ENCODE peak calls at places on chromosomes 1 and 21, in five cellular contexts. W is non-pigmented ciliary epithelial cell, G is neural crest cell, F is amniotic epithelial cell, R is brain microvascular endothelial cell. V is an unnamed sample.
A peak's percentile ranks its signal among the peaks of the same experiment; 100 is the strongest.

GRCh38 chr1:189500777-189501176 is 976.9 kb downstream of the BRINP3 start:
- DNase-seq in W (peak; percentile 18), G (no peak), F (no peak), R (no peak), V (peak; percentile 35)

GRCh38 chr1:87600848-87601247 is 272.2 kb downstream of the LMO4 start:
- DNase-seq in W (no peak), G (no peak), F (peak; percentile 11), R (no peak), V (no peak)

GRCh38 chr1:228853637-228854036 is 118.4 kb downstream of the RHOU start:
- DNase-seq in W (no peak), G (no peak), F (no peak), R (no peak), V (no peak)

GRCh38 chr1:81298321-81298720 is 502.4 kb upstream of the ADGRL2 start:
- DNase-seq in W (no peak), G (no peak), F (peak; percentile 71), R (no peak), V (no peak)

GRCh38 chr1:220910021-220910420 is 30.8 kb downstream of the HLX start:
- DNase-seq in W (no peak), G (no peak), F (no peak), R (no peak), V (no peak)

GRCh38 chr1:20725189-20726106 is 7.1 kb downstream of the SH2D5 start:
- DNase-seq in W (no peak), G (no peak), F (peak; percentile 50), R (peak; percentile 58), V (peak; percentile 63)

GRCh38 chr1:77540501-77541161 is 141.8 kb downstream of the ZZZ3 start:
- DNase-seq in W (no peak), G (no peak), F (peak; percentile 61), R (peak; percentile 43), V (peak; percentile 82)

GRCh38 chr1:193013005-193013404 is 46.2 kb downstream of the UCHL5 start:
- DNase-seq in W (peak; percentile 11), G (no peak), F (peak; percentile 87), R (peak; percentile 18), V (peak; percentile 82)

GRCh38 chr1:30916296-30916695 is 7.7 kb upstream of the SDC3 start:
- DNase-seq in W (no peak), G (no peak), F (no peak), R (no peak), V (no peak)

GRCh38 chr21:44297525-44298290 is 2.1 kb upstream of the PFKL start:
- DNase-seq in W (peak; percentile 44), G (peak; percentile 88), F (peak; percentile 72), R (peak; percentile 70), V (peak; percentile 80)

GRCh38 chr1:35316264-35316663 is 47.8 kb downstream of the ZMYM4 start:
- DNase-seq in W (no peak), G (no peak), F (no peak), R (no peak), V (no peak)

GRCh38 chr1:202107801-202108731 is 14.7 kb upstream of the GPR37L1 start:
- DNase-seq in W (no peak), G (no peak), F (no peak), R (no peak), V (no peak)

GRCh38 chr1:4615501-4615900 is 38.9 kb upstream of the AJAP1 start:
- DNase-seq in W (no peak), G (no peak), F (no peak), R (no peak), V (no peak)

GRCh38 chr1:115440733-115441132 is 102.7 kb upstream of the NGF start:
- DNase-seq in W (no peak), G (no peak), F (no peak), R (no peak), V (no peak)

GRCh38 chr1:116167625-116168276 is 56.6 kb downstream of the MAB21L3 start:
- DNase-seq in W (no peak), G (no peak), F (peak; percentile 31), R (no peak), V (peak; percentile 26)

GRCh38 chr1:173862769-173863223 is 5.0 kb downstream of the GAS5 start:
- DNase-seq in W (no peak), G (no peak), F (no peak), R (no peak), V (peak; percentile 16)

GRCh38 chr1:39835935-39836594 is 47.2 kb downstream of the TRIT1 start:
- DNase-seq in W (no peak), G (no peak), F (no peak), R (no peak), V (no peak)

GRCh38 chr21:26849428-26850115 is 4.4 kb upstream of the ADAMTS1 start:
- DNase-seq in W (no peak), G (no peak), F (peak; percentile 66), R (peak; percentile 37), V (peak; percentile 61)

GRCh38 chr1:163365186-163365585 is 43.4 kb downstream of the NUF2 start:
- DNase-seq in W (no peak), G (no peak), F (no peak), R (no peak), V (no peak)

GRCh38 chr1:10755977-10756521 is 40.4 kb downstream of the CASZ1 start:
- DNase-seq in W (no peak), G (no peak), F (peak; percentile 86), R (no peak), V (peak; percentile 15)

GRCh38 chr1:116498789-116499628 is 71.8 kb downstream of the CD58 start:
- DNase-seq in W (no peak), G (peak; percentile 77), F (peak; percentile 48), R (peak; percentile 66), V (peak; percentile 62)

GRCh38 chr21:14491269-14491681 is 54.8 kb downstream of the SAMSN1 start:
- DNase-seq in W (no peak), G (no peak), F (no peak), R (no peak), V (no peak)

GRCh38 chr1:228136908-228137307 is 3.2 kb upstream of the GUK1 start:
- DNase-seq in W (no peak), G (no peak), F (no peak), R (no peak), V (no peak)

GRCh38 chr21:25456672-25457071 is 150.6 kb downstream of the MRPL39 start:
- DNase-seq in W (no peak), G (no peak), F (peak; percentile 9), R (peak; percentile 67), V (peak; percentile 39)

GRCh38 chr1:240424740-240425464 is 187.1 kb downstream of the GREM2 start:
- DNase-seq in W (no peak), G (no peak), F (no peak), R (no peak), V (no peak)

GRCh38 chr1:202615501-202616354 is 94.5 kb downstream of the SYT2 start:
- DNase-seq in W (no peak), G (no peak), F (peak; percentile 47), R (peak; percentile 53), V (no peak)

GRCh38 chr1:209202826-209203439 is 380.6 kb upstream of the CAMK1G start:
- DNase-seq in W (no peak), G (peak; percentile 36), F (peak; percentile 51), R (peak; percentile 22), V (peak; percentile 62)

GRCh38 chr1:222754386-222755139 is 17.6 kb downstream of the FAM177B start:
- DNase-seq in W (peak; percentile 58), G (no peak), F (peak; percentile 93), R (peak; percentile 81), V (peak; percentile 96)

GRCh38 chr1:199404191-199404590 is 623.3 kb upstream of the NR5A2 start:
- DNase-seq in W (no peak), G (no peak), F (peak; percentile 7), R (peak; percentile 6), V (peak; percentile 9)

GRCh38 chr1:3533051-3534048 is 78.0 kb downstream of the MEGF6 start:
- DNase-seq in W (no peak), G (no peak), F (no peak), R (no peak), V (no peak)

GRCh38 chr1:203935286-203935685 is 73.9 kb downstream of the SNRPE start:
- DNase-seq in W (no peak), G (no peak), F (no peak), R (no peak), V (no peak)

GRCh38 chr1:2046953-2047748 is 3.1 kb upstream of the PRKCZ start:
- DNase-seq in W (no peak), G (no peak), F (no peak), R (no peak), V (no peak)

GRCh38 chr1:234324668-234325225 is 48.5 kb upstream of the COA6 start:
- DNase-seq in W (no peak), G (no peak), F (no peak), R (no peak), V (no peak)

GRCh38 chr1:15120251-15120945 is 33.1 kb upstream of the TMEM51 start:
- DNase-seq in W (no peak), G (no peak), F (no peak), R (no peak), V (no peak)

GRCh38 chr1:25019351-25020172 is 89.5 kb upstream of the RUNX3 start:
- DNase-seq in W (no peak), G (no peak), F (no peak), R (no peak), V (no peak)

GRCh38 chr1:61318319-61319125 is 236.2 kb downstream of the NFIA start:
- DNase-seq in W (no peak), G (no peak), F (peak; percentile 60), R (peak; percentile 57), V (peak; percentile 85)

GRCh38 chr1:64527191-64527590 is 57.3 kb downstream of the CACHD1 start:
- DNase-seq in W (no peak), G (no peak), F (peak; percentile 23), R (no peak), V (no peak)

GRCh38 chr1:162070094-162070748 is 730 bp downstream of the NOS1AP start:
- DNase-seq in W (no peak), G (no peak), F (no peak), R (no peak), V (no peak)

GRCh38 chr1:224852901-224853568 is 76.4 kb upstream of the DNAH14 start:
- DNase-seq in W (no peak), G (no peak), F (peak; percentile 70), R (peak; percentile 19), V (peak; percentile 66)